ENCODE peak calls at places on chromosomes 12 and 14, in six cellular contexts. S is AG04450, O is foreskin fibroblast, X is ovary, A is GM23338, D is bronchial epithelial cell. G is an unnamed sample.
A peak's percentile ranks its signal among the peaks of the same experiment; 100 is the strongest.

GRCh38 chr12:88764781-88765470 is 184.7 kb upstream of the KITLG start:
- DNase-seq in S (no peak), O (no peak), X (no peak), A (no peak), D (no peak), G (no peak)

GRCh38 chr12:27814851-27815591 is 35.0 kb upstream of the MANSC4 start:
- DNase-seq in S (no peak), O (no peak), X (no peak), A (peak; percentile 25), D (no peak), G (no peak)

GRCh38 chr14:34211732-34212131 is 250.3 kb downstream of the SPTSSA start:
- DNase-seq in S (no peak), O (no peak), X (no peak), A (no peak), D (peak; percentile 64), G (no peak)

GRCh38 chr14:93133476-93133875 is 17.8 kb upstream of the ITPK1 start:
- DNase-seq in S (no peak), O (peak; percentile 76), X (no peak), A (no peak), D (peak; percentile 80), G (no peak)

GRCh38 chr12:3958534-3958933 is 85.3 kb upstream of the PARP11 start:
- DNase-seq in S (no peak), O (no peak), X (no peak), A (no peak), D (no peak), G (no peak)

GRCh38 chr12:6821674-6822433 is at the start of gene GPR162:
- DNase-seq in S (no peak), O (no peak), X (peak; percentile 54), A (peak; percentile 93), D (no peak), G (no peak)

GRCh38 chr14:94575730-94576585 is 5.3 kb upstream of the SERPINA5 start:
- DNase-seq in S (no peak), O (no peak), X (no peak), A (no peak), D (no peak), G (no peak)

GRCh38 chr14:53515264-53515663 is 362.1 kb upstream of the DDHD1 start:
- DNase-seq in S (no peak), O (no peak), X (no peak), A (no peak), D (no peak), G (no peak)

GRCh38 chr12:93447555-93448265 is 6.0 kb upstream of the UBE2N start:
- DNase-seq in S (no peak), O (no peak), X (no peak), A (no peak), D (no peak), G (no peak)

GRCh38 chr14:30822080-30822571 is 52.2 kb upstream of the COCH start:
- DNase-seq in S (no peak), O (no peak), X (no peak), A (no peak), D (no peak), G (no peak)

GRCh38 chr12:110005319-110005973 is 6.2 kb downstream of the ANKRD13A start:
- DNase-seq in S (no peak), O (no peak), X (no peak), A (no peak), D (no peak), G (no peak)

GRCh38 chr12:106248849-106249371 is 1.1 kb upstream of the CKAP4 start:
- DNase-seq in S (no peak), O (peak; percentile 75), X (no peak), A (no peak), D (peak; percentile 25), G (no peak)

GRCh38 chr12:98595152-98595988 is 1.9 kb downstream of the SLC25A3 start:
- DNase-seq in S (peak; percentile 29), O (peak; percentile 46), X (no peak), A (no peak), D (peak; percentile 74), G (no peak)

GRCh38 chr12:14403711-14404164 is 38.3 kb downstream of the ATF7IP start:
- DNase-seq in S (no peak), O (no peak), X (no peak), A (no peak), D (peak; percentile 61), G (peak; percentile 60)

GRCh38 chr12:95204141-95204866 is 13.0 kb downstream of the FGD6 start:
- DNase-seq in S (peak; percentile 69), O (peak; percentile 81), X (peak; percentile 61), A (peak; percentile 79), D (peak; percentile 99), G (no peak)

GRCh38 chr12:15306605-15307004 is 15.7 kb upstream of the PTPRO start:
- DNase-seq in S (no peak), O (no peak), X (no peak), A (no peak), D (no peak), G (no peak)

GRCh38 chr12:90854136-90854689 is 100.8 kb downstream of the CCER1 start:
- DNase-seq in S (peak; percentile 13), O (peak; percentile 32), X (no peak), A (peak; percentile 78), D (peak; percentile 46), G (peak; percentile 30)

GRCh38 chr12:132000286-132000872 is 50.6 kb downstream of the EP400 start:
- DNase-seq in S (no peak), O (no peak), X (no peak), A (no peak), D (no peak), G (no peak)

GRCh38 chr12:65648461-65648860 is 175.8 kb upstream of the HMGA2 start:
- DNase-seq in S (no peak), O (no peak), X (no peak), A (no peak), D (peak; percentile 70), G (no peak)

GRCh38 chr12:10940389-10940788 is 1.3 kb upstream of the TAS2R14 start:
- DNase-seq in S (peak; percentile 39), O (peak; percentile 57), X (no peak), A (no peak), D (peak; percentile 98), G (peak; percentile 4)

GRCh38 chr12:116280590-116281290 is 3.2 kb upstream of the MED13L start:
- DNase-seq in S (no peak), O (no peak), X (no peak), A (no peak), D (no peak), G (no peak)

GRCh38 chr12:94706250-94706661 is 55.9 kb upstream of the TMCC3 start:
- DNase-seq in S (no peak), O (no peak), X (no peak), A (no peak), D (peak; percentile 86), G (no peak)

GRCh38 chr14:99991306-99991705 is 73.9 kb upstream of the EVL start:
- DNase-seq in S (no peak), O (no peak), X (no peak), A (no peak), D (no peak), G (no peak)

GRCh38 chr14:80988742-80989429 is 33.5 kb downstream of the TSHR start:
- DNase-seq in S (no peak), O (no peak), X (no peak), A (no peak), D (peak; percentile 33), G (no peak)

GRCh38 chr12:130762319-130762675 is 46.2 kb upstream of the RIMBP2 start:
- DNase-seq in S (no peak), O (no peak), X (no peak), A (no peak), D (no peak), G (no peak)
- H3K4me3 ChIP-seq in S (no peak overlapping the region), O (no peak overlapping the region), X (no peak overlapping the region), A (no peak overlapping the region), D (no peak overlapping the region), G (no peak overlapping the region)

GRCh38 chr12:56300644-56301464 is 724 bp upstream of the CS start:
- DNase-seq in S (no peak), O (no peak), X (no peak), A (peak; percentile 4), D (no peak), G (no peak)
- H3K4me3 ChIP-seq in S (peak overlapping the region; percentile 64), O (peak overlapping the region; percentile 98), X (peak overlapping the region; percentile 99), A (peak overlapping the region; percentile 99), D (peak overlapping the region; percentile 77), G (peak overlapping the region; percentile 96)

DNA sequence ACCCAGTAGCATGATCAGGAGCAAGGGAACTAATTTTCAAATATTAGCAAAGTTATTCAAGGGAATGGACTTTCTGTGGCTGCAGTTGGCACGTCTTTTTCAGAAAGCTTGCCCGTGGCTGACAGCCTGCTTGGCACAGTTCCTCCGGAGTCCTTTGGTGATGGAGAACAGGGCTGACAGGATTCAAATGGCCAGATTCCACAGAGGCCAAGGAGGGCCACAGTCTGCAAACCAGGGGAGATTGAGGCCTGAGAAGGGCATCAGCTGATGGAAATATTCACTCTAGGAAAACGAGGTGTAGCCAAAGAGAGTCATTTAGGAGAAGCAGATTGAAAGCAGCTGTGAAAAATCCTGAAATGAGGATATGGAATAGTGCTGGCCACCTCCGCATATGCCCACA is 178.3 kb downstream of the EMP1 start:
- DNase-seq in S (no peak), O (no peak), X (no peak), A (no peak), D (no peak), G (no peak)
- H3K4me3 ChIP-seq in S (no peak overlapping the region), O (no peak overlapping the region), X (no peak overlapping the region), A (no peak overlapping the region), D (no peak overlapping the region), G (no peak overlapping the region)

GRCh38 chr12:104303538-104304151 is at the start of gene EID3:
- DNase-seq in S (no peak), O (peak; percentile 88), X (peak; percentile 89), A (peak; percentile 92), D (peak; percentile 51), G (no peak)

GRCh38 chr12:104296718-104297117 is 6.8 kb upstream of the EID3 start:
- DNase-seq in S (no peak), O (no peak), X (no peak), A (no peak), D (no peak), G (no peak)

GRCh38 chr12:104297477-104298113 is 5.9 kb upstream of the EID3 start:
- DNase-seq in S (no peak), O (no peak), X (no peak), A (no peak), D (no peak), G (no peak)

GRCh38 chr12:104295954-104296353 is 7.6 kb upstream of the EID3 start:
- DNase-seq in S (no peak), O (no peak), X (no peak), A (no peak), D (no peak), G (no peak)

DNA sequence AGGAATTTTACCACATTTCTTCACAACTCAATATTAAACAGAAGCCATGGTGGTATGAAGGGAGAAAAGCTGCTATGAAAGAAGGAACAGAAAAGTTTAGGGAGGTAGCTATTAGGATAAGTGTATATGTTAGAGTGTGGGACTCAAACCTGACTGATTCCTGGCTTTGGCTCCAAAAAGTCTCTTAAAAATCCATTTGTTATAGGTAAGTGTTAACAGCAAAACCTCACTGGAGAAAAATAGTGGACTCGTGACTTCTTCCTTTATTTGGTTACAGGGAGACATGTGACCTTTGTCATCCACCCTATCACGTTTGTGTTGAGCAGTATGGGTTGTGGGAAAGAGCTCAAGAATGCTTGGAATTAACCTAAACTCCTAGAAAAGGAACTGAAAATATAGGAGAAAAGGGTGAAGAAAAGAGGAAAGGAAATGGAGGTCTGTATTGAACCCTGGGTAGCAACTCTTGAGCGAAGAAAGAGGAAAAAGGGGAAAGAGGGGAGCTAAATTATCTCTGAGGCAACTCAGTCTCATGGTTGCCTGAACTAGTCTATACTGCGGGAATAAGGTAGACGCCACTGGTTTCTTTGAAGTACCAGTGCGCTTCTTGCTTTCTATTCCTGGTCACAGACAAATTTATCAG is 3.6 kb upstream of the EID3 start:
- DNase-seq in S (no peak), O (no peak), X (no peak), A (peak; percentile 30), D (no peak), G (no peak)
- H3K4me3 ChIP-seq in S (no peak overlapping the region), O (no peak overlapping the region), X (no peak overlapping the region), A (no peak overlapping the region), D (no peak overlapping the region), G (no peak overlapping the region)